ENCODE peak calls at places on chromosome X, in ten cellular contexts. F is OCI-LY7, K is adrenal gland, P is tibial artery, N is cardiac muscle cell, D is left ventricle myocardium inferior, E is lung, V is heart left ventricle, W is stomach, B is GM23248. G is an unnamed sample.
A peak's percentile ranks its signal among the peaks of the same experiment; 100 is the strongest.

GRCh38 chrX:45381841-45382240 is 181.2 kb upstream of the DIPK2B start:
- DNase-seq in F (no peak), K (no peak), P (no peak), N (no peak), D (no peak), E (no peak), V (no peak), W (no peak), B (no peak), G (no peak)

GRCh38 chrX:65674351-65674893 is 7.0 kb downstream of the MSN start:
- DNase-seq in F (no peak), K (peak; percentile 23), P (no peak), N (peak; percentile 29), D (no peak), E (no peak), V (no peak), W (no peak), B (peak; percentile 51), G (no peak)

GRCh38 chrX:14832591-14832990 is 40.3 kb downstream of the FANCB start:
- DNase-seq in F (no peak), K (no peak), P (no peak), N (no peak), D (no peak), E (no peak), V (no peak), W (no peak), B (peak; percentile 26), G (no peak)

GRCh38 chrX:95145848-95146540 is 1472.0 kb downstream of the FAM133A start:
- DNase-seq in F (no peak), K (no peak), P (no peak), N (no peak), D (no peak), E (no peak), V (no peak), W (no peak), B (no peak), G (no peak)

GRCh38 chrX:1330605-1331004 is 6.0 kb upstream of the IL3RA start:
- DNase-seq in F (peak; percentile 63), K (no peak), P (no peak), N (no peak), D (no peak), E (no peak), V (no peak), W (no peak), B (no peak), G (no peak)

GRCh38 chrX:3516051-3516541 is 169.6 kb upstream of the MXRA5 start:
- DNase-seq in F (no peak), K (no peak), P (no peak), N (no peak), D (no peak), E (no peak), V (no peak), W (no peak), B (peak; percentile 65), G (no peak)

GRCh38 chrX:40176256-40176978 is 78.7 kb upstream of the BCOR start:
- DNase-seq in F (peak; percentile 84), K (peak; percentile 62), P (peak; percentile 47), N (peak; percentile 81), D (peak; percentile 76), E (peak; percentile 69), V (peak; percentile 81), W (peak; percentile 70), B (peak; percentile 66), G (peak; percentile 84)

GRCh38 chrX:153726286-153727107 is 1.8 kb downstream of the ABCD1 start:
- DNase-seq in F (peak; percentile 86), K (peak; percentile 90), P (peak; percentile 64), N (peak; percentile 77), D (peak; percentile 64), E (peak; percentile 60), V (peak; percentile 68), W (peak; percentile 55), B (peak; percentile 73), G (peak; percentile 69)

GRCh38 chrX:106392346-106392745 is 219.4 kb upstream of the RADX start:
- DNase-seq in F (no peak), K (no peak), P (no peak), N (no peak), D (no peak), E (no peak), V (no peak), W (no peak), B (no peak), G (no peak)

GRCh38 chrX:15956684-15957083 is 102.1 kb upstream of the AP1S2 start:
- DNase-seq in F (no peak), K (no peak), P (no peak), N (no peak), D (no peak), E (no peak), V (no peak), W (no peak), B (peak; percentile 45), G (no peak)

GRCh38 chrX:43703211-43703791 is 47.2 kb downstream of the MAOA start:
- DNase-seq in F (no peak), K (no peak), P (no peak), N (no peak), D (no peak), E (no peak), V (no peak), W (no peak), B (peak; percentile 27), G (no peak)

GRCh38 chrX:66015152-66015827 is 24.6 kb downstream of the VSIG4 start:
- DNase-seq in F (peak; percentile 80), K (no peak), P (peak; percentile 24), N (no peak), D (peak; percentile 18), E (no peak), V (no peak), W (no peak), B (no peak), G (no peak)

GRCh38 chrX:46627700-46628405 is 54.3 kb downstream of the CHST7 start:
- DNase-seq in F (no peak), K (no peak), P (peak; percentile 40), N (no peak), D (no peak), E (no peak), V (no peak), W (no peak), B (peak; percentile 10), G (no peak)

GRCh38 chrX:46628406-46629371 is 55.1 kb downstream of the CHST7 start:
- DNase-seq in F (peak; percentile 5), K (no peak), P (peak; percentile 80), N (no peak), D (peak; percentile 63), E (peak; percentile 34), V (peak; percentile 19), W (no peak), B (peak; percentile 76), G (no peak)

GRCh38 chrX:46626566-46626965 is 53.0 kb downstream of the CHST7 start:
- DNase-seq in F (peak; percentile 58), K (no peak), P (peak; percentile 23), N (no peak), D (no peak), E (no peak), V (no peak), W (no peak), B (no peak), G (no peak)

GRCh38 chrX:46624090-46624786 is 50.7 kb downstream of the CHST7 start:
- DNase-seq in F (no peak), K (no peak), P (no peak), N (no peak), D (no peak), E (no peak), V (no peak), W (no peak), B (no peak), G (no peak)

GRCh38 chrX:46627044-46627443 is 53.5 kb downstream of the CHST7 start:
- DNase-seq in F (no peak), K (no peak), P (no peak), N (no peak), D (no peak), E (no peak), V (no peak), W (no peak), B (no peak), G (no peak)
- H3K36me3 ChIP-seq in F (peaks cover 40% of the 10 kb centered on the region), K (no peaks in the 10 kb centered on the region), P (no peaks in the 10 kb centered on the region), N (no peaks in the 10 kb centered on the region), D (no peaks in the 10 kb centered on the region), E (no peaks in the 10 kb centered on the region), V (no peaks in the 10 kb centered on the region), W (no peaks in the 10 kb centered on the region), B (no peaks in the 10 kb centered on the region), G (no peaks in the 10 kb centered on the region)

GRCh38 chrX:150615356-150615755 is 46.9 kb downstream of the MTM1 start:
- DNase-seq in F (no peak), K (no peak), P (no peak), N (no peak), D (no peak), E (no peak), V (no peak), W (no peak), B (no peak), G (no peak)

GRCh38 chrX:150616179-150616862 is 47.9 kb downstream of the MTM1 start:
- DNase-seq in F (peak; percentile 4), K (no peak), P (no peak), N (no peak), D (no peak), E (no peak), V (no peak), W (no peak), B (no peak), G (no peak)

GRCh38 chrX:150621652-150622051 is 53.2 kb downstream of the MTM1 start:
- DNase-seq in F (no peak), K (no peak), P (no peak), N (no peak), D (no peak), E (no peak), V (no peak), W (no peak), B (no peak), G (no peak)

DNA sequence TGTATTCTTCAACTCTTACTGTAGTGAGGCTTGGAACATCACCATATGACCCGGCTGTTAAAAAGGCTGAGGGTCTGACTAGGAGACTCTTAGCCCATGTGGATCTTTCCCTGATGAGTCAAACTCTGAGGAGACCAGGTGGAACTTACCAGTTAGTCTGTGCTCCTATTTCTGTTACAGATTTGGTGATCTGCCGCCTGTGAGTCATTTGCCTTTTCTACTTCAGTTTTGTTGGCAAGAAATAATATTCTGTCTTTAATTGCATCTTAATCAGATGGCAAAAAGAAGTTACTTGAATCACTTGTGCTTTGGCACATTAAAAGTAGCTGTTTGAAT is 48.4 kb downstream of the MTM1 start:
- DNase-seq in F (no peak), K (no peak), P (no peak), N (no peak), D (no peak), E (no peak), V (no peak), W (no peak), B (peak; percentile 5), G (no peak)
- H3K36me3 ChIP-seq in F (peaks cover 3% of the 10 kb centered on the region), K (peaks cover 6% of the 10 kb centered on the region), P (peaks cover 26% of the 10 kb centered on the region), N (no peaks in the 10 kb centered on the region), D (peaks cover 20% of the 10 kb centered on the region), E (no peaks in the 10 kb centered on the region), V (peaks cover 32% of the 10 kb centered on the region), W (no peaks in the 10 kb centered on the region), B (no peaks in the 10 kb centered on the region), G (no peaks in the 10 kb centered on the region)

GRCh38 chrX:295136-295535 is 14.0 kb downstream of the PLCXD1 start:
- DNase-seq in F (no peak), K (no peak), P (peak; percentile 14), N (no peak), D (no peak), E (no peak), V (peak; percentile 2), W (no peak), B (no peak), G (no peak)
- H3K36me3 ChIP-seq in F (peaks cover 70% of the 10 kb centered on the region), K (peaks cover 17% of the 10 kb centered on the region), P (peaks cover 43% of the 10 kb centered on the region), N (peaks cover 19% of the 10 kb centered on the region), D (peaks cover 56% of the 10 kb centered on the region), E (peaks cover 36% of the 10 kb centered on the region), V (peaks cover 23% of the 10 kb centered on the region), W (peaks cover 31% of the 10 kb centered on the region), B (no peaks in the 10 kb centered on the region), G (no peaks in the 10 kb centered on the region)

GRCh38 chrX:71291381-71291780 is 7.9 kb downstream of the NONO start:
- DNase-seq in F (no peak), K (no peak), P (no peak), N (no peak), D (no peak), E (no peak), V (no peak), W (no peak), B (no peak), G (no peak)
- H3K36me3 ChIP-seq in F (peaks cover 88% of the 10 kb centered on the region), K (peaks cover 59% of the 10 kb centered on the region), P (peaks cover 64% of the 10 kb centered on the region), N (peaks cover 33% of the 10 kb centered on the region), D (peaks cover 60% of the 10 kb centered on the region), E (peaks cover 16% of the 10 kb centered on the region), V (peaks cover 62% of the 10 kb centered on the region), W (peaks cover 31% of the 10 kb centered on the region), B (peaks cover 30% of the 10 kb centered on the region), G (no peaks in the 10 kb centered on the region)